ENCODE peak calls at places on chromosomes 12 and 14, in four cellular contexts. O, J, G and M are unnamed samples.

GRCh38 chr12:92297932-92298681 is 152.5 kb upstream of the BTG1 start:
- DNase-seq in O (peak; percentile 57), J (no peak), G (peak; percentile 33), M (peak; percentile 57)

GRCh38 chr12:19759229-19759628 is 319.9 kb downstream of the AEBP2 start:
- DNase-seq in O (peak; percentile 69), J (no peak), G (no peak), M (peak; percentile 35)

GRCh38 chr12:45224311-45224710 is 8.4 kb downstream of the ANO6 start:
- DNase-seq in O (no peak), J (no peak), G (no peak), M (no peak)

GRCh38 chr12:46547421-46548340 is 175.1 kb upstream of the SLC38A2 start:
- DNase-seq in O (no peak), J (no peak), G (no peak), M (peak; percentile 27)

GRCh38 chr12:13044859-13045384 is 741 bp downstream of the FAM234B start:
- DNase-seq in O (no peak), J (no peak), G (no peak), M (no peak)

GRCh38 chr14:52780893-52781292 is 10.5 kb downstream of the GNPNAT1 start:
- DNase-seq in O (no peak), J (no peak), G (no peak), M (no peak)

GRCh38 chr14:101584049-101584859 is 23.0 kb downstream of the DIO3 start:
- DNase-seq in O (peak; percentile 9), J (no peak), G (no peak), M (no peak)

GRCh38 chr12:219891-220352 is 6.0 kb upstream of the SLC6A12 start:
- DNase-seq in O (no peak), J (peak; percentile 94), G (peak; percentile 53), M (peak; percentile 89)